ENCODE peak calls at places on chromosome 7, in five cellular contexts. C is fibroblast of lung, E is stomach, Y is AG09319, X is heart left ventricle. G is an unnamed sample.

GRCh38 chr7:75054744-75055527 is 18.7 kb downstream of the RCC1L start:
- DNase-seq in E (no peak), Y (no peak), C (peak; percentile 93), X (peak; percentile 86), G (no peak)

GRCh38 chr7:139618482-139619366 is 95.2 kb downstream of the CLEC2L start:
- DNase-seq in Y (peak; percentile 8), X (peak; percentile 51), E (peak; percentile 57), C (peak; percentile 44), G (peak; percentile 42)

GRCh38 chr7:79933144-79933543 is 201.5 kb upstream of the GNAI1 start:
- DNase-seq in C (peak; percentile 90), Y (no peak), X (no peak), E (no peak), G (no peak)

GRCh38 chr7:32381024-32381601 is 109.1 kb downstream of the LSM5 start:
- DNase-seq in Y (no peak), E (no peak), C (no peak), X (no peak), G (no peak)

GRCh38 chr7:34107306-34107705 is 202.0 kb downstream of the BMPER start:
- DNase-seq in C (peak; percentile 66), X (no peak), E (no peak), Y (no peak), G (no peak)

GRCh38 chr7:22610258-22610657 is 110.3 kb upstream of the STEAP1B start:
- DNase-seq in Y (no peak), C (no peak), E (no peak), X (no peak), G (no peak)

GRCh38 chr7:113283861-113284260 is 165.5 kb upstream of the SMIM30 start:
- DNase-seq in E (no peak), Y (no peak), C (peak; percentile 34), X (no peak), G (no peak)

GRCh38 chr7:132865766-132866531 is 215.9 kb downstream of the CHCHD3 start:
- DNase-seq in C (peak; percentile 4), Y (peak; percentile 70), E (no peak), X (no peak), G (no peak)

GRCh38 chr7:17371656-17372524 is 73.4 kb downstream of the AHR start:
- DNase-seq in Y (peak; percentile 86), X (no peak), C (peak; percentile 98), E (no peak), G (no peak)

GRCh38 chr7:39228946-39229345 is 251.2 kb downstream of the POU6F2 start:
- DNase-seq in X (no peak), E (no peak), C (no peak), Y (no peak), G (no peak)

GRCh38 chr7:80520199-80520598 is 8.3 kb upstream of the GNAT3 start:
- DNase-seq in X (no peak), C (no peak), E (no peak), Y (no peak), G (no peak)

GRCh38 chr7:44912775-44913347 is 27.5 kb upstream of the PURB start:
- DNase-seq in E (peak; percentile 36), C (no peak), X (no peak), Y (no peak), G (no peak)

GRCh38 chr7:136687693-136688322 is 180.6 kb upstream of the CHRM2 start:
- DNase-seq in E (no peak), X (no peak), Y (no peak), C (peak; percentile 40), G (peak; percentile 13)

GRCh38 chr7:73701357-73701995 is 18.0 kb downstream of the STX1A start:
- DNase-seq in Y (no peak), E (no peak), X (no peak), C (peak; percentile 56), G (peak; percentile 71)

GRCh38 chr7:37510043-37510634 is 61.5 kb upstream of the ELMO1 start:
- DNase-seq in Y (no peak), X (no peak), C (peak; percentile 22), E (no peak), G (no peak)

GRCh38 chr7:121305109-121305508 is 23.7 kb upstream of the WNT16 start:
- DNase-seq in Y (no peak), C (peak; percentile 24), X (no peak), E (no peak), G (no peak)

GRCh38 chr7:95628831-95629439 is 32.6 kb upstream of the PDK4 start:
- DNase-seq in X (no peak), C (peak; percentile 93), Y (no peak), E (no peak), G (no peak)

GRCh38 chr7:100539436-100540006 is 518 bp downstream of the AGFG2 start:
- DNase-seq in C (no peak), Y (no peak), X (no peak), E (no peak), G (no peak)

GRCh38 chr7:95951531-95951930 is 179.2 kb downstream of the DYNC1I1 start:
- DNase-seq in C (no peak), X (no peak), E (no peak), Y (no peak), G (no peak)

GRCh38 chr7:110210941-110211608 is 879.9 kb upstream of the LRRN3 start:
- DNase-seq in X (no peak), E (no peak), C (no peak), Y (no peak), G (no peak)

GRCh38 chr7:14570750-14571607 is 331.6 kb downstream of the DGKB start:
- DNase-seq in C (no peak), Y (no peak), X (no peak), E (no peak), G (no peak)

GRCh38 chr7:123966936-123967335 is 41.9 kb downstream of the SPAM1 start:
- DNase-seq in C (peak; percentile 31), X (no peak), E (no peak), Y (no peak), G (no peak)

GRCh38 chr7:99374121-99375064 is at the start of gene ARPC1B:
- DNase-seq in Y (no peak), E (peak; percentile 87), C (peak; percentile 55), X (peak; percentile 90), G (peak; percentile 79)

GRCh38 chr7:159175792-159176191 is 31.1 kb upstream of the VIPR2 start:
- DNase-seq in E (no peak), C (no peak), X (no peak), Y (no peak), G (no peak)

GRCh38 chr7:102412548-102412947 is 16.4 kb downstream of the PRKRIP1 start:
- DNase-seq in E (no peak), X (peak; percentile 68), C (peak; percentile 25), Y (no peak), G (no peak)

GRCh38 chr7:13034693-13035092 is 347.3 kb downstream of the ARL4A start:
- DNase-seq in E (no peak), C (no peak), Y (no peak), X (no peak), G (no peak)

GRCh38 chr7:100585511-100586265 is at the start of gene LRCH4:
- DNase-seq in X (peak; percentile 70), Y (no peak), C (peak; percentile 44), E (peak; percentile 73), G (no peak)

GRCh38 chr7:156780724-156781455 is 112.1 kb downstream of the LMBR1 start:
- DNase-seq in X (no peak), Y (no peak), E (no peak), C (no peak), G (no peak)

GRCh38 chr7:11557627-11558026 is 274.4 kb downstream of the THSD7A start:
- DNase-seq in X (no peak), E (no peak), C (peak; percentile 35), Y (no peak), G (peak; percentile 17)

GRCh38 chr7:87105401-87105800 is 45.9 kb upstream of the ELAPOR2 start:
- DNase-seq in X (no peak), C (no peak), Y (no peak), E (no peak), G (no peak)

GRCh38 chr7:46369933-46370654 is 449.0 kb upstream of the IGFBP3 start:
- DNase-seq in E (no peak), Y (peak; percentile 87), C (peak; percentile 96), X (no peak), G (no peak)

GRCh38 chr7:1641661-1642260 is 28.3 kb upstream of the ELFN1 start:
- DNase-seq in X (no peak), E (no peak), C (no peak), Y (no peak), G (no peak)

GRCh38 chr7:120452665-120453064 is 179.7 kb downstream of the KCND2 start:
- DNase-seq in Y (no peak), X (no peak), C (no peak), E (no peak), G (no peak)

GRCh38 chr7:108109216-108109908 is 20.8 kb downstream of the LAMB4 start:
- DNase-seq in E (no peak), Y (no peak), X (no peak), C (peak; percentile 35), G (no peak)

GRCh38 chr7:111090834-111091233 is at the start of gene LRRN3:
- DNase-seq in E (no peak), X (peak; percentile 64), Y (no peak), C (peak; percentile 63), G (peak; percentile 40)

GRCh38 chr7:92691578-92691977 is 101.4 kb upstream of the FAM133B start:
- DNase-seq in C (peak; percentile 87), X (no peak), E (no peak), Y (peak; percentile 28), G (no peak)

GRCh38 chr7:38306914-38307313 is 33.5 kb upstream of the TARP start:
- DNase-seq in X (no peak), E (no peak), C (no peak), Y (no peak), G (no peak)

GRCh38 chr7:129780257-129781127 is 169.0 kb downstream of the NRF1 start:
- DNase-seq in X (no peak), C (no peak), E (peak; percentile 91), Y (no peak), G (peak; percentile 78)
- TF ChIP-seq CTCF in X (no peak), C (no peak), E (no peak), Y (no peak), G (no peak)

DNA sequence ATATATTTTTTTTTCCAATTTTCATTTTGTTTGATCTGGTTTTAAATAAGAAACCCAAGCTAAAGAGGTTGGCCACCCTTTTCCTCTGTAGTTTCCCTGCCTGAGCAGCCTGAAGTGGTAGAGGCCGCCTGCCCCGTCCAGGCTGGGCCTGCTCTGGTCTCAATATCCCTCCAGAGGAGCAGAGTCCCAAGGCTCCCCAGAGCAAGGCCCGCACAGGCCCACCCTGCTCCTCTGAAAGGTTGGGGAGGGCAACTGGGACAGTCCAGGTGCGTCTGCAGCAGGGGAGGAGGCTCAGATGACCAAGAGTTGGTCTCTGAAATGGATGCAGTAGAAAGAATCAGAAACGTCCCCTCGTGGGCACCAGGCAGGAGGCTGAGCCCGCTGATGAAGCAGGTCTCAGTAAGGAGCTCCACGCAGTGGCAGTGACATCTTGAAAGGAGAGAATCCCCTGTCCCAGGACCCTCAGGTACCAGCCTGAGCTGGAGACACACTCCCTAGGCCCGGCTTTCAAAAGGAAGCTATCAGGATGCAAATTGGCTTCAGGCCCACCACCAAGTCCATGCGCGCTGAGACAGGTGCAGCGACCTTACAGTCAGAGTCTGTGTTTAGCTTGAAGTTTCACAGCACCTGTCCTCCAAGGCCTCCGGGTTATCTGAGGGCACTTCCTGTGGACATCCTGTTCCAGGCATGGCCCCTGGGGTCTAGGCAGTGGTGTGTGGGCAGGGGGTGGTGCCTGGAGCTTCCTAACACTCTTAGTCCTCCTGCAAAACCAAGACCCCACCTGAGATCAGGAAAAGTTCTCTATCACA is 37.7 kb downstream of the EN2 start:
- DNase-seq in E (no peak), C (no peak), Y (no peak), X (no peak), G (no peak)
- TF ChIP-seq CTCF in E (no peak), C (no peak), Y (no peak), X (no peak), G (no peak)

GRCh38 chr7:134694299-134694698 is 47.6 kb downstream of the BPGM start:
- DNase-seq in X (no peak), Y (no peak), E (no peak), C (no peak), G (peak; percentile 17)
- TF ChIP-seq CTCF in X (peak; percentile 30), Y (peak; percentile 33), E (no peak), C (peak; percentile 22), G (peak; percentile 43)

GRCh38 chr7:41384418-41384817 is 318.5 kb downstream of the INHBA start:
- DNase-seq in Y (no peak), E (no peak), C (no peak), X (no peak), G (no peak)
- TF ChIP-seq CTCF in Y (no peak), E (no peak), C (no peak), X (no peak), G (no peak)

G was measured in nephron progenitor cell.